ENCODE peak calls at places on chromosomes 16 and 17, in ten cellular contexts. One of them, this sample, is unnamed.

GRCh38 chr16:26263406-26263805 is 571.6 kb downstream of the HS3ST4 start:
- DNase-seq in esophagus squamous epithelium: no peak
- DNase-seq in bronchial epithelial cell: no peak
- DNase-seq in fibroblast of the aortic adventitia: no peak
- DNase-seq in lower lobe of right lung: no peak
- DNase-seq in fibroblast of pulmonary artery: no peak
- DNase-seq in epithelial cell of esophagus: no peak
- DNase-seq in ovary: no peak
- DNase-seq in AG10803: no peak
- DNase-seq in cardiac muscle cell: no peak
- DNase-seq in this sample: no peak

GRCh38 chr17:19579867-19580565 is 46.4 kb downstream of the SLC47A1 start:
- DNase-seq in esophagus squamous epithelium: no peak
- DNase-seq in bronchial epithelial cell: no peak
- DNase-seq in fibroblast of the aortic adventitia: no peak
- DNase-seq in lower lobe of right lung: peak; percentile 49
- DNase-seq in fibroblast of pulmonary artery: peak; percentile 10
- DNase-seq in epithelial cell of esophagus: peak; percentile 8
- DNase-seq in ovary: peak; percentile 72
- DNase-seq in AG10803: no peak
- DNase-seq in cardiac muscle cell: peak; percentile 16
- DNase-seq in this sample: peak; percentile 66

GRCh38 chr16:56824335-56824734 is 40.7 kb upstream of the SLC12A3 start:
- DNase-seq in esophagus squamous epithelium: no peak
- DNase-seq in bronchial epithelial cell: no peak
- DNase-seq in fibroblast of the aortic adventitia: no peak
- DNase-seq in lower lobe of right lung: peak; percentile 59
- DNase-seq in fibroblast of pulmonary artery: no peak
- DNase-seq in epithelial cell of esophagus: no peak
- DNase-seq in ovary: no peak
- DNase-seq in AG10803: peak; percentile 33
- DNase-seq in cardiac muscle cell: no peak
- DNase-seq in this sample: peak; percentile 23

GRCh38 chr17:31266042-31266441 is 31.0 kb downstream of the OMG start:
- DNase-seq in esophagus squamous epithelium: no peak
- DNase-seq in bronchial epithelial cell: peak; percentile 15
- DNase-seq in fibroblast of the aortic adventitia: no peak
- DNase-seq in lower lobe of right lung: no peak
- DNase-seq in fibroblast of pulmonary artery: no peak
- DNase-seq in epithelial cell of esophagus: peak; percentile 22
- DNase-seq in ovary: no peak
- DNase-seq in AG10803: no peak
- DNase-seq in cardiac muscle cell: no peak
- DNase-seq in this sample: peak; percentile 50

GRCh38 chr16:24728891-24729242 is 584 bp upstream of the TNRC6A start:
- DNase-seq in esophagus squamous epithelium: no peak
- DNase-seq in bronchial epithelial cell: no peak
- DNase-seq in fibroblast of the aortic adventitia: no peak
- DNase-seq in lower lobe of right lung: no peak
- DNase-seq in fibroblast of pulmonary artery: no peak
- DNase-seq in epithelial cell of esophagus: no peak
- DNase-seq in ovary: no peak
- DNase-seq in AG10803: no peak
- DNase-seq in cardiac muscle cell: no peak
- DNase-seq in this sample: no peak

GRCh38 chr16:16871196-16871595 is 492.3 kb downstream of the NPIPA7 start:
- DNase-seq in esophagus squamous epithelium: no peak
- DNase-seq in bronchial epithelial cell: no peak
- DNase-seq in fibroblast of the aortic adventitia: no peak
- DNase-seq in lower lobe of right lung: no peak
- DNase-seq in fibroblast of pulmonary artery: no peak
- DNase-seq in epithelial cell of esophagus: no peak
- DNase-seq in ovary: no peak
- DNase-seq in AG10803: no peak
- DNase-seq in cardiac muscle cell: no peak
- DNase-seq in this sample: peak; percentile 53

GRCh38 chr17:67693811-67694210 is 23.9 kb upstream of the NOL11 start:
- DNase-seq in esophagus squamous epithelium: no peak
- DNase-seq in bronchial epithelial cell: no peak
- DNase-seq in fibroblast of the aortic adventitia: no peak
- DNase-seq in lower lobe of right lung: no peak
- DNase-seq in fibroblast of pulmonary artery: no peak
- DNase-seq in epithelial cell of esophagus: no peak
- DNase-seq in ovary: no peak
- DNase-seq in AG10803: no peak
- DNase-seq in cardiac muscle cell: no peak
- DNase-seq in this sample: no peak

GRCh38 chr16:74143171-74143570 is 153.4 kb upstream of the PSMD7 start:
- DNase-seq in esophagus squamous epithelium: no peak
- DNase-seq in bronchial epithelial cell: no peak
- DNase-seq in fibroblast of the aortic adventitia: no peak
- DNase-seq in lower lobe of right lung: no peak
- DNase-seq in fibroblast of pulmonary artery: no peak
- DNase-seq in epithelial cell of esophagus: no peak
- DNase-seq in ovary: no peak
- DNase-seq in AG10803: no peak
- DNase-seq in cardiac muscle cell: no peak
- DNase-seq in this sample: no peak

GRCh38 chr17:5958850-5959249 is 111.3 kb upstream of the WSCD1 start:
- DNase-seq in esophagus squamous epithelium: no peak
- DNase-seq in bronchial epithelial cell: no peak
- DNase-seq in fibroblast of the aortic adventitia: no peak
- DNase-seq in lower lobe of right lung: no peak
- DNase-seq in fibroblast of pulmonary artery: no peak
- DNase-seq in epithelial cell of esophagus: no peak
- DNase-seq in ovary: no peak
- DNase-seq in AG10803: no peak
- DNase-seq in cardiac muscle cell: no peak
- DNase-seq in this sample: no peak

GRCh38 chr16:85461814-85462404 is 151.2 kb upstream of the GSE1 start:
- DNase-seq in esophagus squamous epithelium: no peak
- DNase-seq in bronchial epithelial cell: no peak
- DNase-seq in fibroblast of the aortic adventitia: peak; percentile 47
- DNase-seq in lower lobe of right lung: peak; percentile 75
- DNase-seq in fibroblast of pulmonary artery: peak; percentile 44
- DNase-seq in epithelial cell of esophagus: no peak
- DNase-seq in ovary: peak; percentile 70
- DNase-seq in AG10803: peak; percentile 39
- DNase-seq in cardiac muscle cell: peak; percentile 61
- DNase-seq in this sample: peak; percentile 80

GRCh38 chr16:82603784-82604411 is 22.9 kb upstream of the CDH13 start:
- DNase-seq in esophagus squamous epithelium: no peak
- DNase-seq in bronchial epithelial cell: peak; percentile 50
- DNase-seq in fibroblast of the aortic adventitia: peak; percentile 78
- DNase-seq in lower lobe of right lung: no peak
- DNase-seq in fibroblast of pulmonary artery: peak; percentile 77
- DNase-seq in epithelial cell of esophagus: peak; percentile 66
- DNase-seq in ovary: no peak
- DNase-seq in AG10803: peak; percentile 72
- DNase-seq in cardiac muscle cell: peak; percentile 79
- DNase-seq in this sample: peak; percentile 77
- TF ChIP-seq CTCF in esophagus squamous epithelium: peak; percentile 55
- TF ChIP-seq CTCF in bronchial epithelial cell: peak; percentile 76
- TF ChIP-seq CTCF in fibroblast of the aortic adventitia: peak; percentile 90
- TF ChIP-seq CTCF in lower lobe of right lung: peak; percentile 49
- TF ChIP-seq CTCF in fibroblast of pulmonary artery: peak; percentile 85
- TF ChIP-seq CTCF in epithelial cell of esophagus: peak; percentile 80
- TF ChIP-seq CTCF in ovary: no peak
- TF ChIP-seq CTCF in AG10803: peak; percentile 83
- TF ChIP-seq CTCF in cardiac muscle cell: peak; percentile 85
- TF ChIP-seq CTCF in this sample: peak; percentile 71

GRCh38 chr16:88803264-88803987 is at the start of gene CDT1:
- DNase-seq in esophagus squamous epithelium: no peak
- DNase-seq in bronchial epithelial cell: peak; percentile 39
- DNase-seq in fibroblast of the aortic adventitia: peak; percentile 68
- DNase-seq in lower lobe of right lung: peak; percentile 89
- DNase-seq in fibroblast of pulmonary artery: peak; percentile 77
- DNase-seq in epithelial cell of esophagus: peak; percentile 75
- DNase-seq in ovary: peak; percentile 93
- DNase-seq in AG10803: peak; percentile 64
- DNase-seq in cardiac muscle cell: peak; percentile 83
- DNase-seq in this sample: peak; percentile 78
- H3K4me3 ChIP-seq in esophagus squamous epithelium: peak within 1 kb of the TSS; percentile 36
- H3K4me3 ChIP-seq in bronchial epithelial cell: peak within 1 kb of the TSS; percentile 70
- H3K4me3 ChIP-seq in fibroblast of the aortic adventitia: peak within 1 kb of the TSS; percentile 70
- H3K4me3 ChIP-seq in lower lobe of right lung: peak within 1 kb of the TSS; percentile 74
- H3K4me3 ChIP-seq in fibroblast of pulmonary artery: peak within 1 kb of the TSS; percentile 67
- H3K4me3 ChIP-seq in epithelial cell of esophagus: peak within 1 kb of the TSS; percentile 61
- H3K4me3 ChIP-seq in ovary: peak within 1 kb of the TSS; percentile 57
- H3K4me3 ChIP-seq in AG10803: peak within 1 kb of the TSS; percentile 68
- H3K4me3 ChIP-seq in cardiac muscle cell: peak within 1 kb of the TSS; percentile 55
- H3K4me3 ChIP-seq in this sample: peak within 1 kb of the TSS; percentile 83

DNA sequence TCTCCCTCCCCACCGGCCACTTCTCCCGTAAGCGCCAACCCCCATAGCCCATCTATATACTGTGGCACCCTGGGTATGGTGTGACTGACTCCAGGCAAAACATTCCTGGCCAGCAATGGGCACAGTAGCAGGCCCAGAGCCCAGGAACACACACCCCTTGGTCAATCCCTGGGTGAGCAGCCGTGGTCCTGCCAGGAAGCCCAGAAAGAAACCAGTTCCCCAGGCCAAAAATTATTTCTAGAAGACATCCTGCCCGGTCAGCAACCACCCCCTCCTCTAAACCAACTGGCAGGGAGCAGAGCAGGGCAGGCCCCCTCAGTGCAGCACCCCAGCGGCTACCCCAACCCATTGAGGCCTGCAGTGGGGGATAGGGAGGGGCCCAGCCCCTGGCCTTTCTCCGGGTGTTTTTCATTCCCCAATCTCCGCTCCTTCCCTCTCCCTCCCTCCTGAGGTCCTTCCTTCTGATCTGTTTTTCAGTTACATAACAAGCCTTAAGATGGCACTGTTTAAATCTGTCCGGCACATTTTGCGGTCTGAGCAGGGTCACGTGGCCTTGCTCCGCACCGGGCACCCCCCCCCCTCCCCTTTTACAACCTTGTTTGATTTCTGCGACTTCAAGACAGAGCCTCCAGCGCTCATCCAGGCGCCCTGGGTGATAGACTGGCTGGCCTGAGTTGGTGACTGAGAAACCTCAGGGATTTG is 2.0 kb downstream of the NPTX1 start:
- DNase-seq in esophagus squamous epithelium: no peak
- DNase-seq in bronchial epithelial cell: no peak
- DNase-seq in fibroblast of the aortic adventitia: peak; percentile 45
- DNase-seq in lower lobe of right lung: no peak
- DNase-seq in fibroblast of pulmonary artery: peak; percentile 28
- DNase-seq in epithelial cell of esophagus: peak; percentile 28
- DNase-seq in ovary: no peak
- DNase-seq in AG10803: peak; percentile 30
- DNase-seq in cardiac muscle cell: peak; percentile 21
- DNase-seq in this sample: no peak
- TF ChIP-seq CTCF in esophagus squamous epithelium: no peak
- TF ChIP-seq CTCF in bronchial epithelial cell: peak; percentile 1
- TF ChIP-seq CTCF in fibroblast of the aortic adventitia: no peak
- TF ChIP-seq CTCF in lower lobe of right lung: no peak
- TF ChIP-seq CTCF in fibroblast of pulmonary artery: peak; percentile 8
- TF ChIP-seq CTCF in epithelial cell of esophagus: no peak
- TF ChIP-seq CTCF in ovary: no peak
- TF ChIP-seq CTCF in AG10803: peak; percentile 32
- TF ChIP-seq CTCF in cardiac muscle cell: peak; percentile 5
- TF ChIP-seq CTCF in this sample: peak; percentile 25

GRCh38 chr17:75383842-75384195 is 21.7 kb downstream of the GRB2 start:
- DNase-seq in esophagus squamous epithelium: no peak
- DNase-seq in bronchial epithelial cell: no peak
- DNase-seq in fibroblast of the aortic adventitia: no peak
- DNase-seq in lower lobe of right lung: no peak
- DNase-seq in fibroblast of pulmonary artery: no peak
- DNase-seq in epithelial cell of esophagus: no peak
- DNase-seq in ovary: no peak
- DNase-seq in AG10803: no peak
- DNase-seq in cardiac muscle cell: no peak
- DNase-seq in this sample: no peak
- H3K4me3 ChIP-seq in esophagus squamous epithelium: no peak overlapping the region
- H3K4me3 ChIP-seq in bronchial epithelial cell: no peak overlapping the region
- H3K4me3 ChIP-seq in fibroblast of the aortic adventitia: no peak overlapping the region
- H3K4me3 ChIP-seq in lower lobe of right lung: no peak overlapping the region
- H3K4me3 ChIP-seq in fibroblast of pulmonary artery: no peak overlapping the region
- H3K4me3 ChIP-seq in epithelial cell of esophagus: no peak overlapping the region
- H3K4me3 ChIP-seq in ovary: no peak overlapping the region
- H3K4me3 ChIP-seq in AG10803: no peak overlapping the region
- H3K4me3 ChIP-seq in cardiac muscle cell: no peak overlapping the region
- H3K4me3 ChIP-seq in this sample: no peak overlapping the region

DNA sequence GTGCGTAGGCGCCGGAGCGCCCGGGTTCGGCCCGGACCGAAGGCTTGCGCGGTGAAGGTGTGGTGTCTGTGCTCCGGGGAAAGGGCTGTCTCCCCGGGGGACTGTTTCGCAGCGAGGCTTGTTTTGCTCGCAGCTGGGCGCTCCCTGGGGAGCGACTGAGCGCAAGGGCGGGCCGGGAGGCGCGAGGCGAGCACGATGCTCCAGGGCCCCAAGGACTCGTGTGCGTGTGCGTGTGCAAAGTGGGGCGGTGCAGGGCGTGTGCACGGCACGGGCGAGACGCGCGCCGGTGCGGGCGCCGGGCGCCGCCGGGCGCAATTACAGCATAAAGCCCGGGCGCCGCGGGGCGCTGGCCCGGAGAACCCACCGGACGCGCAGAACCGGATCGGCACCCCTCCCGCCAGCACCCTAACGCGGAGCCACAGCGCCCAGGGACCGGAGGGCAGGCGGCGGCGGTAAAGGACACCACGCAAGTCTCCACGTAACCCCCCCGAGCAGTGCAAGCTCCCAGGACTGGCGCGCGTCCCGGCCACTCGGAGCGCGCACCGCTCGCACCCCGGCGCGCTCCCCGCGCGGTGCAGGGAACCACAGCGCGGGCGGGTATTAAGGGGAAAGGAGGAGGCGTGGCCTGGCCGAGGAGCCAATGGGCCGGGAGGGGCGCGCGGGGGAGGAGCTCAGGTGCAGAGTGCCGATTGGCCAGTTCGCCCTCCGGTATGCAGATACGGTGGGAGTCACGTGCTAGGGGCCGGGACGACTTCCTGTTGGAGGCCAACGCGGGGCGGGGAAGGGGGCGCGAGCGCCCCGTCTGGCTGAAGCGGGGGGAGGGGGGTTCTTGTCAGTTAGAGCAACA is at the start of gene TNRC6C:
- DNase-seq in esophagus squamous epithelium: peak; percentile 97
- DNase-seq in bronchial epithelial cell: peak; percentile 89
- DNase-seq in fibroblast of the aortic adventitia: peak; percentile 98
- DNase-seq in lower lobe of right lung: peak; percentile 100
- DNase-seq in fibroblast of pulmonary artery: peak; percentile 99
- DNase-seq in epithelial cell of esophagus: peak; percentile 98
- DNase-seq in ovary: peak; percentile 100
- DNase-seq in AG10803: peak; percentile 99
- DNase-seq in cardiac muscle cell: peak; percentile 100
- DNase-seq in this sample: peak; percentile 100
- TF ChIP-seq CTCF in esophagus squamous epithelium: no peak
- TF ChIP-seq CTCF in bronchial epithelial cell: no peak
- TF ChIP-seq CTCF in fibroblast of the aortic adventitia: peak; percentile 18
- TF ChIP-seq CTCF in lower lobe of right lung: peak; percentile 14
- TF ChIP-seq CTCF in fibroblast of pulmonary artery: peak; percentile 2
- TF ChIP-seq CTCF in epithelial cell of esophagus: no peak
- TF ChIP-seq CTCF in ovary: no peak
- TF ChIP-seq CTCF in AG10803: peak; percentile 10
- TF ChIP-seq CTCF in cardiac muscle cell: peak; percentile 10
- TF ChIP-seq CTCF in this sample: no peak

GRCh38 chr16:74437-75318 is 2.2 kb upstream of the RHBDF1 start:
- DNase-seq in esophagus squamous epithelium: no peak
- DNase-seq in bronchial epithelial cell: no peak
- DNase-seq in fibroblast of the aortic adventitia: no peak
- DNase-seq in lower lobe of right lung: no peak
- DNase-seq in fibroblast of pulmonary artery: no peak
- DNase-seq in epithelial cell of esophagus: no peak
- DNase-seq in ovary: no peak
- DNase-seq in AG10803: no peak
- DNase-seq in cardiac muscle cell: no peak
- DNase-seq in this sample: no peak
- H3K4me3 ChIP-seq in esophagus squamous epithelium: no peak overlapping the region
- H3K4me3 ChIP-seq in bronchial epithelial cell: no peak overlapping the region
- H3K4me3 ChIP-seq in fibroblast of the aortic adventitia: no peak overlapping the region
- H3K4me3 ChIP-seq in lower lobe of right lung: no peak overlapping the region
- H3K4me3 ChIP-seq in fibroblast of pulmonary artery: no peak overlapping the region
- H3K4me3 ChIP-seq in epithelial cell of esophagus: no peak overlapping the region
- H3K4me3 ChIP-seq in ovary: no peak overlapping the region
- H3K4me3 ChIP-seq in AG10803: no peak overlapping the region
- H3K4me3 ChIP-seq in cardiac muscle cell: no peak overlapping the region
- H3K4me3 ChIP-seq in this sample: no peak overlapping the region

This sample was measured in GM23338.